ENCODE peak calls at places on chromosomes 13 and 19, in nine cellular contexts. Z, Q, R, Y, H, D, I, P and N are unnamed samples.

GRCh38 chr19:46714523-46715106 is 2.3 kb downstream of the PRKD2 start:
- DNase-seq in Z (no peak), Q (no peak), R (no peak), Y (no peak), H (no peak), D (no peak), I (peak), P (no peak), N (no peak)

GRCh38 chr19:10808937-10809655 is 26.9 kb downstream of the TMED1 start:
- DNase-seq in Z (no peak), Q (no peak), R (peak), Y (no peak), H (no peak), D (no peak), I (peak), P (peak), N (no peak)

GRCh38 chr13:97134364-97135095 is 87.6 kb upstream of the MBNL2 start:
- DNase-seq in Z (no peak), Q (no peak), R (no peak), Y (no peak), H (no peak), D (no peak), I (no peak), P (no peak), N (no peak)

GRCh38 chr13:100986571-100986970 is 312.0 kb upstream of the TMTC4 start:
- DNase-seq in Z (no peak), Q (no peak), R (no peak), Y (no peak), H (no peak), D (no peak), I (no peak), P (no peak), N (no peak)

GRCh38 chr19:8261881-8262280 is 46.3 kb downstream of the CD320 start:
- DNase-seq in Z (no peak), Q (no peak), R (no peak), Y (peak), H (no peak), D (no peak), I (no peak), P (no peak), N (no peak)

GRCh38 chr19:3366104-3366760 is at the start of gene NFIC:
- DNase-seq in Z (peak), Q (peak), R (peak), Y (peak), H (peak), D (no peak), I (peak), P (peak), N (peak)

GRCh38 chr13:32330438-32330837 is 15.1 kb downstream of the BRCA2 start:
- DNase-seq in Z (no peak), Q (no peak), R (peak), Y (no peak), H (no peak), D (no peak), I (no peak), P (peak), N (no peak)

GRCh38 chr13:24660023-24660806 is 20.0 kb upstream of the ATP12A start:
- DNase-seq in Z (no peak), Q (no peak), R (no peak), Y (no peak), H (no peak), D (no peak), I (no peak), P (no peak), N (no peak)

GRCh38 chr19:43594710-43595604 is 977 bp downstream of the IRGQ start:
- DNase-seq in Z (peak), Q (peak), R (peak), Y (peak), H (peak), D (no peak), I (peak), P (peak), N (peak)

GRCh38 chr13:26872444-26873173 is 112.0 kb upstream of the GPR12 start:
- DNase-seq in Z (peak), Q (no peak), R (peak), Y (no peak), H (peak), D (no peak), I (peak), P (peak), N (peak)

GRCh38 chr13:46469064-46469463 is 82.0 kb upstream of the RUBCNL start:
- DNase-seq in Z (no peak), Q (no peak), R (peak), Y (no peak), H (no peak), D (no peak), I (no peak), P (peak), N (no peak)

GRCh38 chr13:26531751-26532150 is 25.7 kb upstream of the WASF3 start:
- DNase-seq in Z (no peak), Q (no peak), R (no peak), Y (no peak), H (no peak), D (no peak), I (no peak), P (no peak), N (no peak)

GRCh38 chr13:39129253-39129652 is 91.0 kb downstream of the NHLRC3 start:
- DNase-seq in Z (no peak), Q (no peak), R (no peak), Y (no peak), H (no peak), D (no peak), I (no peak), P (no peak), N (no peak)

GRCh38 chr19:35120492-35120891 is 4.9 kb downstream of the FXYD3 start:
- DNase-seq in Z (no peak), Q (no peak), R (peak), Y (no peak), H (no peak), D (no peak), I (no peak), P (peak), N (no peak)

GRCh38 chr13:27792393-27793218 is at the start of gene GSX1:
- DNase-seq in Z (peak), Q (peak), R (peak), Y (peak), H (peak), D (no peak), I (peak), P (peak), N (peak)

GRCh38 chr13:46751811-46752635 is 44.9 kb downstream of the ESD start:
- DNase-seq in Z (no peak), Q (no peak), R (peak), Y (no peak), H (no peak), D (no peak), I (peak), P (peak), N (no peak)

GRCh38 chr13:109787135-109787954 is 962 bp upstream of the IRS2 start:
- DNase-seq in Z (peak), Q (peak), R (peak), Y (peak), H (no peak), D (no peak), I (no peak), P (no peak), N (peak)

GRCh38 chr19:45250832-45251451 is at the start of gene MARK4:
- DNase-seq in Z (peak), Q (peak), R (peak), Y (peak), H (peak), D (no peak), I (peak), P (peak), N (peak)